ENCODE peak calls at places on chromosomes 3 and 15, in four cellular contexts. I is upper lobe of right lung, O is tibial artery, R is lower lobe of right lung. A is an unnamed sample. For H3K36me3, the result is how much of the 10 kb centered on the place peaks cover.

GRCh38 chr3:179666436-179667035 is 13.7 kb downstream of the USP13 start:
- DNase-seq in R (peak), I (peak), O (no peak), A (peak)

GRCh38 chr3:188854395-188855149 is 317.2 kb upstream of the TPRG1 start:
- DNase-seq in I (no peak), R (no peak), O (no peak), A (no peak)

GRCh38 chr3:72175305-72175858 is 390.4 kb upstream of the PROK2 start:
- DNase-seq in R (no peak), I (no peak), O (no peak), A (no peak)

GRCh38 chr3:140050977-140051957 is 116.3 kb downstream of the CLSTN2 start:
- DNase-seq in O (no peak), R (no peak), I (no peak), A (no peak)

GRCh38 chr15:41354371-41354770 is 21.7 kb downstream of the NUSAP1 start:
- DNase-seq in O (no peak), I (no peak), R (no peak), A (no peak)

GRCh38 chr15:74318376-74319137 is 48.9 kb downstream of the CYP11A1 start:
- DNase-seq in O (peak), I (no peak), R (no peak), A (peak)

GRCh38 chr3:11803977-11804903 is 42.4 kb downstream of the TAMM41 start:
- DNase-seq in R (peak), I (no peak), O (peak), A (peak)

GRCh38 chr3:123167686-123168085 is 34.1 kb upstream of the SEC22A start:
- DNase-seq in O (no peak), R (no peak), I (no peak), A (no peak)

GRCh38 chr3:133468251-133468721 is 68.4 kb downstream of the BFSP2 start:
- DNase-seq in I (no peak), R (no peak), O (no peak), A (no peak)

GRCh38 chr3:41330465-41330864 is 131.2 kb downstream of the CTNNB1 start:
- DNase-seq in R (no peak), O (no peak), I (no peak), A (no peak)

GRCh38 chr3:136258199-136258598 is 8.1 kb downstream of the PCCB start:
- DNase-seq in I (no peak), R (no peak), O (no peak), A (no peak)

GRCh38 chr15:68126415-68126814 is 72.3 kb downstream of the PIAS1 start:
- DNase-seq in R (peak), O (no peak), I (no peak), A (peak)

GRCh38 chr15:59814409-59814808 is 125.3 kb upstream of the BNIP2 start:
- DNase-seq in O (no peak), I (no peak), R (no peak), A (no peak)

GRCh38 chr15:29472901-29473423 is 203.3 kb upstream of the NSMCE3 start:
- DNase-seq in R (no peak), I (no peak), O (no peak), A (no peak)

GRCh38 chr3:25173610-25174009 is 254.5 kb upstream of the RARB start:
- DNase-seq in O (no peak), I (no peak), R (no peak), A (no peak)

GRCh38 chr3:78606756-78607155 is 1161.0 kb downstream of the ROBO1 start:
- DNase-seq in O (no peak), I (no peak), R (no peak), A (no peak)

GRCh38 chr3:128483657-128484403 is 9.2 kb downstream of the GATA2 start:
- DNase-seq in R (peak), I (no peak), O (no peak), A (no peak)

GRCh38 chr15:79644091-79644490 is 212.0 kb downstream of the MINAR1 start:
- DNase-seq in R (no peak), I (no peak), O (no peak), A (no peak)

GRCh38 chr15:31352283-31352880 is 25.7 kb downstream of the KLF13 start:
- DNase-seq in O (no peak), I (no peak), R (peak), A (no peak)

GRCh38 chr3:66405701-66406091 is 95.1 kb downstream of the LRIG1 start:
- DNase-seq in I (no peak), R (no peak), O (peak), A (no peak)
- H3K36me3 ChIP-seq in I (half or more), R (half or more), O (under half), A (under half)

DNA sequence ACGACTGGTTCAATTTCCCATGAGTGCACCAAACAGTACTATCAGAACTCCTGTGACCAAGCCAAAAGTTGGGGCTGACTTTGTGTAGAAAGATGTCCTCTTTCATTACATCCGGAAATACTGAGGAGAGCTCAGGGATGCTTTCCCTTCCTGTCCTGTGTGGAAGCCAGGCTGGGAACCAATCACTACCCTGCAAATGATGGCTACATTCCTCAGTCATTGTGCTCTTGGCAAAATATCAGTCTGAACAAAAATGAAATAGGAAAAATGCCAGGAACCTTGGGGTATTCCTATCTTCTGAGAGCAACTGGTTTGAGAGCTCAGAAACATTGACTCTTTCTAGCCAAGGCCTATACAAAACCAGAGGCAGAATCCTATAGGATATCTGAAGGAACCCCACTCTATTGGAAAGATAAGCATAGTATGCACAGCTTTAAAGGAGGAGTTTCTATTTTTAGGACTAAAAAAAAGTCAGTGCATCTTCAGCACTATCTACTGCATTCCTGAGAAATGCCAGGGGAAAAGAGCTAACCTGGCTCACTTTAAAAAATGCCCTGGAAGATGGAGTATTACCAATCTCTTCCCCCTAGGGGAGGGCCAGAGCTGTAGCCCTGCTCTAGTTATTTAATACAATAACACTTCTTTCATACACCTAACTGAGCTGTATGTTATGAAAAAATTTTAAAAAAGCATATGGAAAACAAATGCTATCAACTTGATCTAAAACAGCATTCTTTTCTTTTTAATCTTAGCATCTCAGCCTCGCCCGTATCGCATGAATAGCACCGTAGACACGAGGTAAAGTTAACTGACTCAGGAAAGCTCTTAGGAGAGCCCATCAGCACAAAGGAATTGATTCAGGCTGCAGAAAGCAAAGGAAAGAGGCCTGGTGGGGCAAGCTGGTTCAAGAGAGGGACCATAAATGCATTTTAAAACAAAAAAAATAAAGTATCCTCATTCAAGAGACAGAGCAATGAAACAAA is 50.0 kb downstream of the TGM4 start:
- DNase-seq in I (no peak), R (no peak), O (no peak), A (no peak)
- TF ChIP-seq CTCF in I (no peak), R (no peak), O (no peak), A (no peak)

GRCh38 chr3:57911588-57911987 is 96.6 kb upstream of the FLNB start:
- DNase-seq in I (no peak), R (no peak), O (no peak), A (no peak)
- H3K36me3 ChIP-seq in I (half or more), R (half or more), O (under half), A (under half)

GRCh38 chr15:98083203-98083910 is 122.9 kb downstream of the ARRDC4 start:
- DNase-seq in I (no peak), R (no peak), O (no peak), A (no peak)
- TF ChIP-seq CTCF in I (no peak), R (no peak), O (no peak), A (no peak)

GRCh38 chr15:85993116-85993515 is 86.6 kb upstream of the AGBL1 start:
- DNase-seq in R (no peak), O (no peak), I (no peak), A (no peak)

GRCh38 chr15:86001200-86001599 is 78.5 kb upstream of the AGBL1 start:
- DNase-seq in R (no peak), O (no peak), I (no peak), A (no peak)

GRCh38 chr15:85999658-86000057 is 80.0 kb upstream of the AGBL1 start:
- DNase-seq in I (no peak), R (no peak), O (no peak), A (no peak)

GRCh38 chr15:86002444-86002843 is 77.2 kb upstream of the AGBL1 start:
- DNase-seq in O (no peak), I (no peak), R (no peak), A (no peak)

DNA sequence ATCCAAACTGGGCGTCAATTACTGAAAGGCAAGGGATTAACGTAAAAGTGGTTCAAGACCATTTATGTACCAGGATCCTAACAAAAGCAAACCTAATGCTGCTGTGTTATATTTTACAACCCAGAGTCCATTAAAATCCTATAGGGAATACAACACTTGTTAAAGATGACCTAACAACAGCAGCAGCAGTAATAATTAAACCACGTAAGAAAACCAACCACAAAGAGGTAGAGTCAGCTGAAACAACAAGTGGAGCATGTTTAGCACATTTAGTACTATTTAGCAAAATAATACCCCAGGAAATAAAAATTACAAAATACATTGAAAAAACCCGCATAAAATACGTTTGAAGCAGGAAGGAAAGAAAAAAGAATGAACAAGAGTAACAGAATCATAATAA is 82.1 kb upstream of the AGBL1 start:
- DNase-seq in O (no peak), R (no peak), I (no peak), A (no peak)
- H3K36me3 ChIP-seq in O (under half), R (under half), I (under half), A (under half)

DNA sequence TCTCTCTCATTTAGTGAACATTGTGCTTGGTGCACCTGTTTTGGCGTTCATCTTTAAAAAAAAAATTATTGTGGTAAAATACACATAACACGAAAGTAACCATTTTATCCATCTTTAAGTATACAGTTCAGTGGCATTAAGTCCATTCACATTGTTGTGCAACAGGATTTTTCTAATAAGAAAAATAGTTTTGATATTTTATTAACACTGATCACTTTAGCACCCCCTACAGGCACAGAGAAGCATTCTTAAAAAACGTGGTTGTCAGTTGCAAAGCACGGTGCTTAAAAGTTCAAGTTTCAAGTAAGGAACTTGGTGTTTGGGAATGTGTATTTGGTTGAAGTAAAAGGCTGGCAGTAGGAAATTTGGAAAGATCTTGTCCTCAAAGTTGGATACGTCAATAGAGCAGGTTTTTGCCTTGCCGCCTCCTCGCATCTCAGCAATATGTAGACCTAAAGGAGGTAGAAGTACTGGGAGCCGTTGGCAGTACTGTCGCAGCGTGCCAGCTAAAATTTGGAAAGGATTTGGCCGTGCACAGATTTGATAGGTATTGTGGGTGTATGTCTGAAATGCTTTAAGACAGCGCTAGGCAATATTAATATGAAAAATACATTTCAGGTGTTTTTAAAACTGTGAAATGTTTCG is 110.4 kb downstream of the LRRC28 start:
- DNase-seq in R (no peak), O (no peak), I (no peak), A (no peak)
- TF ChIP-seq CTCF in R (peak), O (peak), I (peak), A (no peak)

GRCh38 chr3:155917781-155918180 is 47.3 kb downstream of the GMPS start:
- DNase-seq in R (no peak), O (no peak), I (no peak), A (no peak)

GRCh38 chr3:155912090-155912489 is 41.6 kb downstream of the GMPS start:
- DNase-seq in I (no peak), O (no peak), R (no peak), A (no peak)

GRCh38 chr3:155908605-155909004 is 38.2 kb downstream of the GMPS start:
- DNase-seq in R (no peak), I (no peak), O (no peak), A (no peak)

GRCh38 chr3:155908086-155908485 is 37.6 kb downstream of the GMPS start:
- DNase-seq in I (no peak), O (no peak), R (no peak), A (no peak)

DNA sequence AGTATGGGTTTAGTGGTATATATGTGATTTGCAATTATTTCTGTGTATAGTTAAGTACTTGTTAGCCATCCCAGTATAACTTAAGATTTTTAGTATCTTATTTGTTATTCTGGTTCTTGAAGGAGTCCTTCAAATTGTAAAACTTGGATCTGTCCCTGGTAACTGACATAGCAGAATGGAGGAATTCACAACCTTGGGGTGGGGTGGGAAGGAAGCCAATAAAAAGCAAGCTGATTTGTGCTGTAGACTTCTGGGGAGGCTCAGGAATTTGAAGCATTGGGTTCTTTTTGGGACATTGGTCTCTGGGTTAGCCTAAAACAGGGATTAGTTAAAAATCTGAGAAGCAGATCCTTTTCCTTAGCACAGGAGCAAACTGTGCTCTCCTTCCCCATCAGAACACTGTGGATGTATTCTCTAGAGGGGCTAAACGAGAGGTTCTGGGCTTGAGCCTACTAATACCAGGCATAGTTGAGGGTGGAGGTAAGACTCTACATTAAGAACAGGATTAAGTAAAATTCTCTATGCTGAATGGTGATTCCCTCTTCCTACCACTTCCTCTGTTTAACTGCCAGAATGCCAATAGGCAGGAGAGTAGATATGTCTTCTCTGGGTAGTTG is 42.2 kb downstream of the GMPS start:
- DNase-seq in O (no peak), I (no peak), R (no peak), A (no peak)
- H3K36me3 ChIP-seq in O (under half), I (half or more), R (half or more), A (under half)

GRCh38 chr3:113769551-113769950 is 22.7 kb downstream of the ATP6V1A start:
- DNase-seq in R (no peak), O (no peak), I (no peak), A (no peak)
- TF ChIP-seq CTCF in R (no peak), O (no peak), I (no peak), A (no peak)